ENCODE peak calls at places on chromosomes 3 and 15, in ten cellular contexts. One of them, this sample, is unnamed.

GRCh38 chr15:74587924-74588323 is 27.7 kb upstream of the CLK3 start:
- DNase-seq in mucosa of descending colon: no peak
- DNase-seq in SJSA1: no peak
- DNase-seq in esophagus muscularis mucosa: no peak
- DNase-seq in Ammon's horn: no peak
- DNase-seq in T-helper 9 cell: no peak
- DNase-seq in hippocampal formation: no peak
- DNase-seq in NT2/D1: no peak
- DNase-seq in HCT116: no peak
- DNase-seq in heart right ventricle: no peak
- DNase-seq in this sample: no peak

GRCh38 chr3:134918448-134918847 is 123.4 kb downstream of the EPHB1 start:
- DNase-seq in SJSA1: no peak
- DNase-seq in HCT116: no peak
- DNase-seq in mucosa of descending colon: no peak
- DNase-seq in Ammon's horn: peak
- DNase-seq in hippocampal formation: no peak
- DNase-seq in T-helper 9 cell: no peak
- DNase-seq in esophagus muscularis mucosa: no peak
- DNase-seq in NT2/D1: no peak
- DNase-seq in heart right ventricle: no peak
- DNase-seq in this sample: no peak

GRCh38 chr15:91491131-91491950 is 362.2 kb upstream of the SLCO3A1 start:
- DNase-seq in heart right ventricle: no peak
- DNase-seq in SJSA1: no peak
- DNase-seq in T-helper 9 cell: no peak
- DNase-seq in NT2/D1: no peak
- DNase-seq in hippocampal formation: no peak
- DNase-seq in mucosa of descending colon: no peak
- DNase-seq in Ammon's horn: no peak
- DNase-seq in HCT116: no peak
- DNase-seq in esophagus muscularis mucosa: no peak
- DNase-seq in this sample: no peak

GRCh38 chr3:195570912-195571311 is 12.8 kb downstream of the APOD start:
- DNase-seq in NT2/D1: no peak
- DNase-seq in Ammon's horn: no peak
- DNase-seq in hippocampal formation: no peak
- DNase-seq in SJSA1: no peak
- DNase-seq in T-helper 9 cell: no peak
- DNase-seq in esophagus muscularis mucosa: no peak
- DNase-seq in heart right ventricle: no peak
- DNase-seq in HCT116: no peak
- DNase-seq in mucosa of descending colon: no peak
- DNase-seq in this sample: no peak

GRCh38 chr3:14410501-14411165 is 8.2 kb downstream of the SLC6A6 start:
- DNase-seq in esophagus muscularis mucosa: no peak
- DNase-seq in HCT116: no peak
- DNase-seq in Ammon's horn: no peak
- DNase-seq in T-helper 9 cell: no peak
- DNase-seq in mucosa of descending colon: no peak
- DNase-seq in NT2/D1: no peak
- DNase-seq in heart right ventricle: no peak
- DNase-seq in hippocampal formation: no peak
- DNase-seq in SJSA1: peak
- DNase-seq in this sample: no peak

GRCh38 chr3:127731546-127731945 is 58.8 kb downstream of the ABTB1 start:
- DNase-seq in heart right ventricle: no peak
- DNase-seq in Ammon's horn: no peak
- DNase-seq in esophagus muscularis mucosa: no peak
- DNase-seq in hippocampal formation: no peak
- DNase-seq in NT2/D1: no peak
- DNase-seq in mucosa of descending colon: no peak
- DNase-seq in T-helper 9 cell: no peak
- DNase-seq in SJSA1: no peak
- DNase-seq in HCT116: no peak
- DNase-seq in this sample: no peak

GRCh38 chr3:133709139-133709538 is 37.1 kb upstream of the TF start:
- DNase-seq in hippocampal formation: no peak
- DNase-seq in mucosa of descending colon: no peak
- DNase-seq in esophagus muscularis mucosa: peak
- DNase-seq in T-helper 9 cell: no peak
- DNase-seq in NT2/D1: no peak
- DNase-seq in heart right ventricle: no peak
- DNase-seq in HCT116: no peak
- DNase-seq in SJSA1: no peak
- DNase-seq in Ammon's horn: no peak
- DNase-seq in this sample: no peak

GRCh38 chr15:43509002-43509922 is 8.1 kb upstream of the MAP1A start:
- DNase-seq in HCT116: no peak
- DNase-seq in T-helper 9 cell: no peak
- DNase-seq in Ammon's horn: no peak
- DNase-seq in mucosa of descending colon: no peak
- DNase-seq in SJSA1: no peak
- DNase-seq in NT2/D1: no peak
- DNase-seq in esophagus muscularis mucosa: no peak
- DNase-seq in heart right ventricle: peak
- DNase-seq in hippocampal formation: peak
- DNase-seq in this sample: peak

GRCh38 chr15:67781907-67782559 is 43.3 kb upstream of the SKOR1 start:
- DNase-seq in Ammon's horn: no peak
- DNase-seq in hippocampal formation: no peak
- DNase-seq in esophagus muscularis mucosa: no peak
- DNase-seq in mucosa of descending colon: no peak
- DNase-seq in NT2/D1: no peak
- DNase-seq in heart right ventricle: no peak
- DNase-seq in SJSA1: no peak
- DNase-seq in T-helper 9 cell: no peak
- DNase-seq in HCT116: no peak
- DNase-seq in this sample: no peak

GRCh38 chr3:60095511-60095910 is 1045.7 kb upstream of the CFAP20DC start:
- DNase-seq in NT2/D1: no peak
- DNase-seq in mucosa of descending colon: no peak
- DNase-seq in T-helper 9 cell: no peak
- DNase-seq in SJSA1: no peak
- DNase-seq in esophagus muscularis mucosa: no peak
- DNase-seq in heart right ventricle: no peak
- DNase-seq in HCT116: no peak
- DNase-seq in Ammon's horn: no peak
- DNase-seq in hippocampal formation: no peak
- DNase-seq in this sample: no peak

GRCh38 chr3:37197810-37198371 is 23.5 kb upstream of the LRRFIP2 start:
- DNase-seq in NT2/D1: no peak
- DNase-seq in HCT116: peak
- DNase-seq in esophagus muscularis mucosa: no peak
- DNase-seq in SJSA1: no peak
- DNase-seq in heart right ventricle: no peak
- DNase-seq in hippocampal formation: no peak
- DNase-seq in mucosa of descending colon: no peak
- DNase-seq in T-helper 9 cell: no peak
- DNase-seq in Ammon's horn: no peak
- DNase-seq in this sample: no peak

GRCh38 chr3:104102386-104102785 is 1264.3 kb upstream of the ALCAM start:
- DNase-seq in Ammon's horn: peak
- DNase-seq in hippocampal formation: peak
- DNase-seq in T-helper 9 cell: no peak
- DNase-seq in mucosa of descending colon: no peak
- DNase-seq in heart right ventricle: no peak
- DNase-seq in HCT116: peak
- DNase-seq in esophagus muscularis mucosa: no peak
- DNase-seq in NT2/D1: peak
- DNase-seq in SJSA1: no peak
- DNase-seq in this sample: peak

GRCh38 chr15:89361451-89362202 is 27.0 kb upstream of the POLG start:
- DNase-seq in T-helper 9 cell: peak
- DNase-seq in SJSA1: peak
- DNase-seq in mucosa of descending colon: no peak
- DNase-seq in NT2/D1: no peak
- DNase-seq in esophagus muscularis mucosa: no peak
- DNase-seq in hippocampal formation: no peak
- DNase-seq in HCT116: no peak
- DNase-seq in heart right ventricle: peak
- DNase-seq in Ammon's horn: peak
- DNase-seq in this sample: peak

GRCh38 chr15:68385671-68386586 is 46.0 kb downstream of the ITGA11 start:
- DNase-seq in mucosa of descending colon: no peak
- DNase-seq in heart right ventricle: no peak
- DNase-seq in NT2/D1: no peak
- DNase-seq in HCT116: no peak
- DNase-seq in hippocampal formation: no peak
- DNase-seq in T-helper 9 cell: no peak
- DNase-seq in Ammon's horn: no peak
- DNase-seq in SJSA1: peak
- DNase-seq in esophagus muscularis mucosa: peak
- DNase-seq in this sample: no peak

GRCh38 chr3:118968111-118968510 is 66.5 kb downstream of the IGSF11 start:
- DNase-seq in HCT116: no peak
- DNase-seq in T-helper 9 cell: no peak
- DNase-seq in SJSA1: no peak
- DNase-seq in heart right ventricle: no peak
- DNase-seq in Ammon's horn: no peak
- DNase-seq in mucosa of descending colon: no peak
- DNase-seq in NT2/D1: peak
- DNase-seq in esophagus muscularis mucosa: no peak
- DNase-seq in hippocampal formation: no peak
- DNase-seq in this sample: peak

This sample was measured in GM23338.